ENCODE peak calls at places on chromosomes 7 and 10, in seven cellular contexts. Q is lower lobe of right lung; W is T1000; M is NCI-H1694 treated with DMSO at 0.1 percent for 48 hours; H is AG09309; P is bronchial epithelial cell; V is activated T-helper 1 cell treated with anti-CD3 and anti-CD28 coated beads, Interleukin-2, amount 50 U/mL, for 16 hours. S is an unnamed sample.

GRCh38 chr10:33137356-33138007 is 179.5 kb upstream of the ITGB1 start:
- DNase-seq in P (no peak), H (no peak), M (no peak), V (no peak), W (no peak), Q (no peak), S (no peak)

GRCh38 chr7:5477723-5478531 is 54.3 kb upstream of the TNRC18 start:
- DNase-seq in M (peak), Q (peak), V (no peak), W (no peak), H (no peak), P (no peak), S (no peak)

GRCh38 chr7:47382200-47382599 is 199.7 kb downstream of the TNS3 start:
- DNase-seq in Q (no peak), P (no peak), M (no peak), W (no peak), V (no peak), H (no peak), S (no peak)

GRCh38 chr10:66799474-66799873 is 126.4 kb upstream of the LRRTM3 start:
- DNase-seq in P (no peak), W (no peak), H (no peak), Q (no peak), V (no peak), M (no peak), S (no peak)

GRCh38 chr10:97150616-97151015 is 35.1 kb downstream of the SLIT1 start:
- DNase-seq in P (no peak), M (no peak), Q (no peak), V (no peak), H (no peak), W (no peak), S (no peak)

GRCh38 chr7:20217193-20217948 is at the start of gene MACC1:
- DNase-seq in Q (peak), W (no peak), M (no peak), P (peak), V (no peak), H (no peak), S (no peak)

GRCh38 chr10:98269435-98269912 is 1.5 kb upstream of the LOXL4 start:
- DNase-seq in V (no peak), M (no peak), Q (peak), H (peak), P (peak), W (peak), S (no peak)

GRCh38 chr7:75806560-75807307 is 6.9 kb downstream of the CCL24 start:
- DNase-seq in H (no peak), P (no peak), V (no peak), Q (no peak), W (no peak), M (no peak), S (no peak)

GRCh38 chr7:7595451-7595850 is 28.8 kb downstream of the MIOS start:
- DNase-seq in V (no peak), Q (no peak), M (peak), P (peak), W (no peak), H (peak), S (no peak)

GRCh38 chr7:90401989-90402388 is 1.3 kb upstream of the CLDN12 start:
- DNase-seq in Q (no peak), H (no peak), W (no peak), M (peak), P (no peak), V (no peak), S (no peak)

GRCh38 chr7:32890010-32890552 is 1.5 kb downstream of the KBTBD2 start:
- DNase-seq in M (no peak), Q (no peak), P (peak), H (no peak), V (no peak), W (no peak), S (no peak)

GRCh38 chr10:117096559-117097201 is 41.4 kb downstream of the VAX1 start:
- DNase-seq in W (no peak), P (no peak), Q (no peak), V (no peak), M (no peak), H (no peak), S (no peak)

GRCh38 chr10:52313350-52314006 is 603 bp upstream of the DKK1 start:
- DNase-seq in Q (no peak), M (no peak), H (no peak), W (no peak), P (peak), V (no peak), S (no peak)

GRCh38 chr7:108415821-108416536 is 40.3 kb downstream of the NRCAM start:
- DNase-seq in Q (no peak), P (peak), H (no peak), M (peak), V (no peak), W (no peak), S (no peak)

GRCh38 chr7:387132-388022 is 97.4 kb downstream of the FOXL3 start:
- DNase-seq in P (no peak), Q (peak), H (no peak), M (no peak), W (no peak), V (no peak), S (no peak)